ENCODE peak calls at places on chromosomes 4 and X, in five cellular contexts. S is ovary, H is GM23338, V is foreskin fibroblast, G is GM10248. F is an unnamed sample.

GRCh38 chr4:139534287-139534950 is 21.6 kb downstream of the SETD7 start:
- DNase-seq in V (no peak), H (no peak), S (no peak), G (no peak), F (no peak)

GRCh38 chr4:72974694-72975487 is 94.6 kb downstream of the COX18 start:
- DNase-seq in V (peak), S (no peak), G (no peak), H (no peak), F (no peak)

GRCh38 chr4:161183729-161184128 is 980.1 kb downstream of the FSTL5 start:
- DNase-seq in G (no peak), H (no peak), V (no peak), S (no peak), F (no peak)

GRCh38 chrX:7132335-7133035 is 15.0 kb upstream of the STS start:
- DNase-seq in H (peak), G (no peak), S (no peak), V (peak), F (no peak)

GRCh38 chr4:94933799-94934198 is 176.0 kb downstream of the BMPR1B start:
- DNase-seq in V (no peak), S (no peak), H (no peak), G (no peak), F (no peak)

GRCh38 chr4:159484049-159484448 is 381.2 kb downstream of the RAPGEF2 start:
- DNase-seq in H (no peak), V (no peak), G (no peak), S (no peak), F (no peak)

GRCh38 chr4:98519268-98519993 is 139.0 kb downstream of the TSPAN5 start:
- DNase-seq in V (no peak), H (no peak), S (peak), G (no peak), F (no peak)

GRCh38 chrX:1341531-1342179 is 5.1 kb downstream of the IL3RA start:
- DNase-seq in S (no peak), V (no peak), G (peak), H (no peak), F (peak)

GRCh38 chrX:2650865-2651264 is 40.2 kb upstream of the CD99 start:
- DNase-seq in G (no peak), S (no peak), H (no peak), V (no peak), F (no peak)

GRCh38 chrX:53065066-53065465 is 16.5 kb downstream of the GPR173 start:
- DNase-seq in V (no peak), H (no peak), S (no peak), G (no peak), F (no peak)

GRCh38 chr4:142383800-142384470 is 462.2 kb downstream of the INPP4B start:
- DNase-seq in G (no peak), V (no peak), H (no peak), S (no peak), F (no peak)

GRCh38 chr4:10078481-10079233 is 37.9 kb downstream of the WDR1 start:
- DNase-seq in G (peak), V (no peak), S (no peak), H (no peak), F (peak)

GRCh38 chrX:120302434-120302833 is 8.8 kb downstream of the TMEM255A start:
- DNase-seq in H (peak), V (no peak), S (no peak), G (peak), F (peak)

GRCh38 chr4:106864231-106864630 is 171.9 kb downstream of the DKK2 start:
- DNase-seq in H (no peak), S (no peak), G (no peak), V (peak), F (no peak)

GRCh38 chr4:2266181-2266580 is 4.3 kb upstream of the MXD4 start:
- DNase-seq in H (no peak), G (no peak), S (peak), V (peak), F (no peak)

GRCh38 chr4:108794136-108794535 is 31.3 kb upstream of the ETNPPL start:
- DNase-seq in G (no peak), S (no peak), H (no peak), V (peak), F (no peak)

GRCh38 chr4:3021127-3021526 is 53.2 kb downstream of the HTT-AS start:
- DNase-seq in G (no peak), S (no peak), H (no peak), V (no peak), F (no peak)

GRCh38 chrX:102154900-102155805 is 624 bp downstream of the BEX5 start:
- DNase-seq in V (no peak), G (no peak), H (peak), S (peak), F (no peak)

GRCh38 chrX:150567645-150568319 is 639 bp upstream of the MTM1 start:
- DNase-seq in S (no peak), G (no peak), H (no peak), V (no peak), F (no peak)

GRCh38 chr4:23058113-23058512 is 365.4 kb downstream of the GBA3 start:
- DNase-seq in S (no peak), V (no peak), G (no peak), H (no peak), F (no peak)

GRCh38 chrX:13937370-13938052 is 92.2 kb downstream of the GEMIN8 start:
- DNase-seq in S (no peak), H (no peak), G (no peak), V (peak), F (no peak)

GRCh38 chrX:34813618-34814017 is 129.0 kb upstream of the FAM47B start:
- DNase-seq in S (no peak), G (no peak), V (peak), H (no peak), F (no peak)

GRCh38 chrX:42117318-42117717 is 194.0 kb upstream of the CASK start:
- DNase-seq in H (no peak), V (no peak), G (no peak), S (no peak), F (no peak)

GRCh38 chr4:22179124-22179874 is 230.7 kb upstream of the KCNIP4 start:
- DNase-seq in H (no peak), S (no peak), V (peak), G (no peak), F (no peak)

GRCh38 chr4:94349193-94349592 is 6.6 kb upstream of the HPGDS start:
- DNase-seq in G (no peak), H (no peak), S (no peak), V (no peak), F (no peak)

GRCh38 chr4:94235825-94236224 is 28.2 kb downstream of the SMARCAD1 start:
- DNase-seq in H (no peak), G (no peak), S (no peak), V (no peak), F (no peak)

DNA sequence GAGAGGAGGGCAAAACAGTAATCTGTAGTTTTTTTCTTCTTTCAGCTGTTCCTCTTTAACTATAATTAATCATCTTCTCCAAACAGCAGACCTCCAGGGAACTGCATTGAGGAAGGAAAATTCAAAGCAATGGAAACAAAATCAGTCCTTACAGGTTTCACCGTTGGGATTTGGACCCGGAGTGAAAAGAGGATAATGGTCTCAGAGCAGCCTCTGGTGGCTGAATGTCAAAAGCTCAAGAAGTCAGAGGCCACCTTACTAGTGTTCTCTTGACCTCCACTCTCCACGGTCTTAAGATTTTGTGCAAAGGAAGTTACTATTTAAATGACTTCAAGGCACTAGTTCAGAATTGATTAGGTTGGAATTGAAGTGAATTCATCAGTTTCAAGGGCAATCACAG is 16.0 kb upstream of the MID1 start:
- DNase-seq in H (peak), S (peak), G (no peak), V (peak), F (no peak)
- TF ChIP-seq CTCF in H (peak), S (peak), G (peak), V (peak), F (no peak)

GRCh38 chrX:140701480-140701879 is 8.1 kb upstream of the LINC00632 start:
- DNase-seq in V (no peak), H (peak), S (no peak), G (no peak), F (no peak)

GRCh38 chrX:140697618-140698017 is 11.9 kb upstream of the LINC00632 start:
- DNase-seq in V (no peak), G (no peak), S (no peak), H (peak), F (no peak)
- TF ChIP-seq CTCF in V (no peak), G (no peak), S (no peak), H (peak), F (no peak)

DNA sequence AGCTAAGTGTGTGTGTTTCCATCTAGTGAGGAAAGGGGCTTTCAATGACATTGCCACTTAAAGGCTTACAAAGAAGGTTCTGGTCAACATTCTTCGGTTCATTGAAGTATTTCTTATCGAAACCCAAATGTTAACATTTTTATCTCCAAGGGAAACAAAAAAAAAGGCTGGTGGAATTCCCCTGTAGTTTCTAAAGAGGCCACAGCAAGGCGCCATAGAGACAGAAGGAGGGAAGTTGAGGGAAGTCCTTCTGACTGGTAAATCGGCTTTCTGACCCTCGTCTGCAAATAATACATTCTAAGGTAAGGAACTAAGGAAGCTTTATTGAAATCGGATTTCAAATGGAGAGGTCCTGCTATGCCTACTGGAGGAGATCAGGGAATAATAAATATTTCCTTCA is 1.7 kb upstream of the ZFP42 start:
- DNase-seq in G (no peak), V (no peak), H (peak), S (no peak), F (no peak)
- TF ChIP-seq CTCF in G (no peak), V (no peak), H (peak), S (no peak), F (no peak)

DNA sequence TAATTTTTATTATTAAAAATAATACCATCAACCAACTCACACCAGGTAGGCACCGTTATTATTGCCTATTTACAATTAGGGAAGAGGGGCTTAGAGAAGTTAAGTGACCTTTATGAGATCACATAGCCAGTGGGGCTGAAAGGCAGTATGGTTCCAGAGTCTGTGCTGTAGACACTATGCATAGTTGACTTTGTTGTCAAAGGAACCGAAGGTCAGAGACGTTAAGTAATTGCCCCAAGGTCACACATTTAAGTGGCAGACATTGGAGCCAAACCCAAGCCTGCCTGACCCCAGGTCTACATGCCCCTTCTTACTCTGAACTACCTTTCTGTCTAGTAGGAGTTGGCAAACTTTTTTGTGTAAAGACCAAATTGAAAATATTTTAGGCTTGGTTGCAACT is 36.4 kb downstream of the RHOH start:
- DNase-seq in V (no peak), H (no peak), S (no peak), G (no peak), F (no peak)
- TF ChIP-seq CTCF in V (no peak), H (no peak), S (no peak), G (no peak), F (no peak)

DNA sequence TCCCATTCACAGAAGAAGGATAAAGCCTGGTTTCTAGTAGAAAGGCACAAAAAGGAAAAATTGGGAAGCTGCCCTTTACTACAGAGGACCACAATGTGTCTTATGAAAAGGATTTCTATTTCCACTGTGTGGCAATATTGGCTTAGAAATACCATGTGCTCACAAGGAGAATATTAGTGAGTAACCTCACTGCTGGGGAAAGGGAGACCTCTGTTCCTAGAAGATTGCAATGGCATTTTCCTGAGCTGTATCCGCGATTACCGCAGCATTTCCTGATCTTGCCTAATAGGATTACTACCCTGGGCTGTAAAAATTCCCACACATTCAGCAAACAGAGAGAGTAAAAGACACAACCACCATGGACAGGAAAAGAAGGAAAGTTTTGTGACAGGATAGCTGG is 308.8 kb upstream of the TECRL start:
- DNase-seq in G (no peak), H (peak), V (no peak), S (no peak), F (no peak)
- TF ChIP-seq CTCF in G (no peak), H (peak), V (no peak), S (no peak), F (no peak)

DNA sequence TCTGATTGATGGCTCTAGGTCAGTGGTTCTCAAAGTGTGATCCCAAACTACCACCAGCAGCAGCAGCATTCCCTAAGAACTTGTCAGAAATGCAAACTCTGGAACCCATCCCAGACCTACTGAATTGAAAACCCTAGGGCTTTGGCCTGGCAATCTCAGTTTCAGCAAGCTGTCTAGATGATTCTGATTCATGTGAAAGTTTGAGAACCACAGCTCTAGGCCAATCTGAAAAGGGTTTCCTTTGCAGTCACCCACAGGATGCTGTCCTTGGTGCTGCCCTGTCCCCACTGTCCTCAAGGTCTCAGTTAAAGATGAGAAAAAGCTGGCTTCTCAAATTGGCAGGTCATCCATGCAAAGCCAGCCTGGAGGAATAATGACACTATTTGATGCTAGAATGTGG is 34.8 kb downstream of the SMPX start:
- DNase-seq in V (no peak), S (no peak), G (no peak), H (peak), F (no peak)
- TF ChIP-seq CTCF in V (no peak), S (no peak), G (no peak), H (no peak), F (no peak)

DNA sequence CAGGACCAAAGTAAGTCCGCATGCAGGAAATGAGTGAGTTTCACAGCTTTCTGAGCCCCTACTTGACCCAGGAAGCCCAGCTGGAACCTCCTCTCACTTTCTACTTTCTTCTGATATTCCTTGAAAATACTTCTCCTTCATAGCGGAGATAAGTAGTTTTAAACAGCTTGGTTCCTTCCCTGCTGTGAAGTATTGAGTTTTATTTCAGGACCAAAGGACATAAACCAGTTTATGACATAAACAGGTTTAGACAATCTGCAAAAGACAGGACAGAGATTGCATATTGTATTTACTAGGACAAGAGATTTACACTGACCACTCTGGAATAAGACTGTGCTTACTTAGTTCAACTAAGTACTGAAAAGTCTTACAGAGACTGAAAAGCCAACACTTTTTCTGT is 54.8 kb downstream of the PAGE2 start:
- DNase-seq in H (no peak), G (no peak), V (no peak), S (no peak), F (no peak)
- TF ChIP-seq CTCF in H (no peak), G (no peak), V (no peak), S (no peak), F (no peak)